ENCODE peak calls at places on chromosomes 16 and 17, in ten cellular contexts. G is body of pancreas; V is neural progenitor cell; N is prostate gland; S is sigmoid colon; Q is mammary epithelial cell; U is IMR-90; P is ascending aorta; I is cardiac muscle cell; D is CD4-positive, alpha-beta T cell. L is an unnamed sample.

GRCh38 chr16:70550082-70550481 is 26.5 kb downstream of the SF3B3 start:
- DNase-seq in G (no peak), V (no peak), N (no peak), S (no peak), Q (no peak), U (no peak), P (no peak), I (no peak), D (no peak), L (no peak)

GRCh38 chr17:7041607-7042506 is 2.0 kb downstream of the SLC16A11 start:
- DNase-seq in G (no peak), V (peak; percentile 45), N (no peak), S (no peak), Q (no peak), U (no peak), P (no peak), I (peak; percentile 25), D (no peak), L (no peak)

GRCh38 chr17:3639981-3640596 is 3.5 kb downstream of the CTNS start:
- DNase-seq in G (peak; percentile 77), V (peak; percentile 22), N (no peak), S (no peak), Q (no peak), U (peak; percentile 74), P (no peak), I (peak; percentile 81), D (no peak), L (no peak)

GRCh38 chr17:58277726-58278595 is 2.8 kb downstream of the MPO start:
- DNase-seq in G (no peak), V (no peak), N (no peak), S (no peak), Q (no peak), U (no peak), P (no peak), I (no peak), D (no peak), L (no peak)

GRCh38 chr16:24685539-24686432 is 43.7 kb upstream of the TNRC6A start:
- DNase-seq in G (peak; percentile 73), V (peak; percentile 48), N (no peak), S (peak; percentile 93), Q (peak; percentile 63), U (peak; percentile 82), P (peak; percentile 34), I (peak; percentile 93), D (no peak), L (peak; percentile 47)

GRCh38 chr16:1964046-1964505 is 550 bp downstream of the RPS2 start:
- DNase-seq in G (peak; percentile 59), V (peak; percentile 56), N (no peak), S (no peak), Q (peak; percentile 17), U (no peak), P (no peak), I (peak; percentile 54), D (peak; percentile 28), L (no peak)

GRCh38 chr16:31471875-31472558 is at the start of gene TGFB1I1:
- DNase-seq in G (no peak), V (peak; percentile 29), N (no peak), S (peak; percentile 94), Q (peak; percentile 50), U (peak; percentile 80), P (no peak), I (peak; percentile 91), D (no peak), L (no peak)

GRCh38 chr17:18966831-18967624 is 15.1 kb downstream of the SLC5A10 start:
- DNase-seq in G (no peak), V (peak; percentile 84), N (no peak), S (no peak), Q (no peak), U (peak; percentile 52), P (no peak), I (peak; percentile 30), D (no peak), L (no peak)

GRCh38 chr17:19708431-19709175 is 7.8 kb downstream of the SLC47A2 start:
- DNase-seq in G (no peak), V (no peak), N (no peak), S (no peak), Q (no peak), U (no peak), P (no peak), I (no peak), D (no peak), L (no peak)

GRCh38 chr17:60155815-60156214 is 6.0 kb downstream of the CA4 start:
- DNase-seq in G (no peak), V (no peak), N (no peak), S (no peak), Q (no peak), U (no peak), P (no peak), I (no peak), D (no peak), L (no peak)

DNA sequence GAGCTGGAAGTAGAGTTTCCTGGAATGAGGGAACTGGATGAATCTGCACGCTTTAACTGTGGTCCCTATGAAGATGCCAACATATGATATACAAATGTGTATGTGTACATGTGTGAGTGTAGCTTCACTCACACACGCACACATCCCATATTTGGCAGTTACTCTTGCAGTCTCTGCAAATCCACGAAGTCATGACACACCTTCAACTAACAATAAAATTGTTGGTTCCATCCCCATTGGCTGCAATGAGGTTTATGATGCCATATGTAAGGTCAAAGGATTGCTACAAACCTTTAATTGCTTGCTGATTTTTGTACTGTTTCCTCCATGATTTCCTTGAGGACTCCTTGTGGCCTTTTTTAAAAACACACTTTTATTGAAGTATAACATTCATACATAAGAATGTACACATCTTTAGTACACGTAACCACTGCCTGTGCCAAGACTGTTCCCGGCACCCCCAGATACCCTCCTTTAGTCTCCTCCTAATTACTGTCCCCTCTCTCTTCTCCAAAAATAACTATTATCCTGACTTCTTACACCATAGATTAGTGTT is 22.0 kb downstream of the MYO1D start:
- DNase-seq in G (no peak), V (no peak), N (no peak), S (no peak), Q (no peak), U (no peak), P (no peak), I (no peak), D (no peak), L (no peak)
- TF ChIP-seq CTCF in G (no peak), V (no peak), N (no peak), S (no peak), Q (peak; percentile 6), U (no peak), P (no peak), I (no peak), D (no peak), L (peak; percentile 38)

DNA sequence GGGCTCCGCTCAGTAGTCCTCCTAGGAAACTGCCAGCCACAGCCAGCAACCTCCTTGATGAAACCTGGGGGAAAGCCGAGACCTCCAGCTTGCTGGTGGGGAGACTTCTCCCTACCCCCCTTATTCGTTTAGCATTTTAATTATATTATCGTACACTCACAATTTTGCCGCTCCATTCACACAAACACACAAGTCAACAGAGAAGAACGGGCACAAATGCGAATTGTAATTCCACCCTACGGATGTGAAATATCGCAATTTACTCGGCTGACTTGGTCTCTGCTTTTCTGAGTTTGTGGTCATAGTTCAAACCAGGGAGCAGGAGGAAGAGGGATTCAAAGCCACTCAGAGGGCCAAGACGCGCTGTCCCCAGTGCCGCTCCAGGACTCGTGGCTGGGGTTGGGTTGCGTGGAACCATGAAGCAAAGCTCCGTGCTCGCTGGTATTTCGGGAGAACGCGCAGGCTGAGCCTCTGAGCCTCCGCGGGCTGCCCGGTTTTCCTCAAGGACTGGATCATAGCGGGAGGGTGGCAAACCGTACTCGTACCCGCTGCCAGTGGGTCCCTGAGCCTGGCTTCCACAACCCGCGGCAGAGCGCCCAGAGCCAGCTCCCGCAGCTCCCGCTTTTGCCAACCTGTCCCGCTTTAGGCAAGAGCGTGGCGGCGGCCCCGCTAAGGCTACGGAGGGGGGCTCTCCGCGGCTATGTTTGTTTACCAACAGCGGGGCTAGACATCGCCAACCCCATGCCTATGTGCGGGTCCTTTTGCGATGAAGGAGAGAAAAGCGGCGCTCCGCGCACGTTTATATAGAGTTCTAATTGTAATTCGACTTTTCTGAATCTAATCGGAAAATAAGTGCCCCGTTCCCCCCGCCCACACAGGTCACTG is 2.0 kb downstream of the LHX1 start:
- DNase-seq in G (no peak), V (peak; percentile 45), N (no peak), S (no peak), Q (no peak), U (no peak), P (no peak), I (no peak), D (no peak), L (no peak)
- H3K27me3 ChIP-seq in G (peaks cover 15% of the 10 kb centered on the region), V (peaks cover 100% of the 10 kb centered on the region), N (peaks cover 86% of the 10 kb centered on the region), S (peaks cover 100% of the 10 kb centered on the region), Q (peaks cover 97% of the 10 kb centered on the region), U (peaks cover 96% of the 10 kb centered on the region), P (peaks cover 73% of the 10 kb centered on the region), I (peaks cover 100% of the 10 kb centered on the region), D (peaks cover 99% of the 10 kb centered on the region), L (peaks cover 99% of the 10 kb centered on the region)

DNA sequence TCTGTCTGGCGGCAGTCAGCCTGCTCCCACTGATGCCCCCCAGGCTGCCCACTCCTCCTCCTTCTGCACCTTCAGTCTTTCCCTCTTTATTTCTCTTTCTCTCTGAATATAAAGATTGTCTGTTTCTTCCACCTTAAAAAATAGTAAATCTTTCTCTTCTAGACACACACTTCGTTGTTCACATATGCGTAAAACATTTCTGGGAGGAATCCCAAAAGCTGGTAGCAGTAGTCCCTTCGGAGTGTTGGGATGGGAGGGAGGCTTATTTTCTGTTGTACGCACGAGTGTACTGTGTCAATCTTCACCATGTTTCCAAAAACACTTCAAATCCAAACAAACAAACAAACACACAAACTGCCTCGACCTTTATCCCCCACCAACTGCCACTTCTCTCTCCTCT is 9.9 kb downstream of the OSBPL7 start:
- DNase-seq in G (no peak), V (no peak), N (no peak), S (peak; percentile 48), Q (no peak), U (no peak), P (no peak), I (no peak), D (no peak), L (no peak)
- H3K27ac ChIP-seq in G (peak overlapping the region; percentile 81), V (no peak overlapping the region), N (no peak overlapping the region), S (no peak overlapping the region), Q (no peak overlapping the region), U (no peak overlapping the region), P (peak overlapping the region; percentile 68), I (no peak overlapping the region), D (no peak overlapping the region), L (no peak overlapping the region)

GRCh38 chr17:1055231-1055630 is 58.3 kb downstream of the TIMM22 start:
- DNase-seq in G (no peak), V (no peak), N (no peak), S (no peak), Q (no peak), U (no peak), P (no peak), I (no peak), D (no peak), L (no peak)

GRCh38 chr17:1053661-1054360 is 56.9 kb downstream of the TIMM22 start:
- DNase-seq in G (no peak), V (no peak), N (no peak), S (no peak), Q (no peak), U (no peak), P (no peak), I (no peak), D (no peak), L (no peak)

GRCh38 chr17:1054656-1055055 is 57.7 kb downstream of the TIMM22 start:
- DNase-seq in G (no peak), V (no peak), N (no peak), S (no peak), Q (no peak), U (no peak), P (no peak), I (no peak), D (no peak), L (no peak)

GRCh38 chr17:1056761-1057160 is 59.8 kb downstream of the TIMM22 start:
- DNase-seq in G (no peak), V (peak; percentile 54), N (peak; percentile 59), S (no peak), Q (no peak), U (no peak), P (no peak), I (no peak), D (no peak), L (no peak)

GRCh38 chr17:1055751-1056645 is 59.1 kb downstream of the TIMM22 start:
- DNase-seq in G (peak; percentile 74), V (peak; percentile 81), N (peak; percentile 64), S (peak; percentile 85), Q (peak; percentile 27), U (peak; percentile 59), P (no peak), I (peak; percentile 66), D (peak; percentile 16), L (peak; percentile 29)
- TF ChIP-seq CTCF in G (peak; percentile 63), V (peak; percentile 74), N (peak; percentile 81), S (peak; percentile 58), Q (peak; percentile 75), U (peak; percentile 68), P (peak; percentile 76), I (peak; percentile 72), D (peak; percentile 52), L (peak; percentile 72)

L was measured in foreskin keratinocyte.